ENCODE peak calls at places on chromosomes 1 and 21, in nine cellular contexts. V is NCI-H2081, U is mucosa of gallbladder, J is ACHN, E is HFFc6, S is neural crest cell, D is NCI-H1105 treated with DMSO at 0.1 percent for 48 hours, I is WTC11, H is KG1. T is an unnamed sample.

GRCh38 chr1:218656301-218657037 is 311.3 kb downstream of the TGFB2 start:
- DNase-seq in V (no peak), U (no peak), J (no peak), E (no peak), S (no peak), D (no peak), I (no peak), H (no peak), T (no peak)

GRCh38 chr1:22749919-22750670 is 39.5 kb downstream of the EPHB2 start:
- DNase-seq in V (peak), U (peak), J (peak), E (peak), S (no peak), D (no peak), I (no peak), H (peak), T (peak)

GRCh38 chr1:10903421-10903820 is 107.0 kb upstream of the CASZ1 start:
- DNase-seq in V (no peak), U (no peak), J (no peak), E (no peak), S (no peak), D (no peak), I (no peak), H (no peak), T (no peak)

GRCh38 chr1:12674358-12674757 is 30.5 kb downstream of the AADACL4 start:
- DNase-seq in V (no peak), U (no peak), J (no peak), E (no peak), S (no peak), D (no peak), I (no peak), H (no peak), T (no peak)

GRCh38 chr1:183821309-183822080 is 16.6 kb downstream of the RGL1 start:
- DNase-seq in V (no peak), U (no peak), J (no peak), E (peak), S (no peak), D (no peak), I (no peak), H (no peak), T (no peak)

GRCh38 chr1:85599638-85600037 is 19.1 kb downstream of the CCN1 start:
- DNase-seq in V (no peak), U (no peak), J (no peak), E (no peak), S (no peak), D (no peak), I (no peak), H (no peak), T (no peak)

GRCh38 chr1:181089017-181089776 is 697 bp downstream of the IER5 start:
- DNase-seq in V (peak), U (no peak), J (no peak), E (no peak), S (peak), D (no peak), I (no peak), H (no peak), T (peak)

GRCh38 chr1:85573348-85573747 is 7.2 kb upstream of the CCN1 start:
- DNase-seq in V (no peak), U (no peak), J (no peak), E (no peak), S (no peak), D (no peak), I (no peak), H (no peak), T (no peak)

GRCh38 chr1:1221887-1222574 is 8.1 kb upstream of the TNFRSF4 start:
- DNase-seq in V (no peak), U (no peak), J (no peak), E (no peak), S (no peak), D (no peak), I (no peak), H (no peak), T (no peak)

GRCh38 chr1:87688136-87688535 is 359.5 kb downstream of the LMO4 start:
- DNase-seq in V (no peak), U (no peak), J (no peak), E (no peak), S (no peak), D (no peak), I (no peak), H (no peak), T (no peak)

GRCh38 chr1:18380288-18380687 is 100.4 kb upstream of the KLHDC7A start:
- DNase-seq in V (no peak), U (no peak), J (no peak), E (no peak), S (no peak), D (no peak), I (no peak), H (no peak), T (no peak)

GRCh38 chr1:237279629-237280028 is 237.6 kb downstream of the RYR2 start:
- DNase-seq in V (no peak), U (no peak), J (no peak), E (no peak), S (no peak), D (no peak), I (no peak), H (no peak), T (no peak)

GRCh38 chr21:33348728-33349127 is 24.0 kb downstream of the IFNAR1 start:
- DNase-seq in V (no peak), U (no peak), J (no peak), E (no peak), S (no peak), D (no peak), I (no peak), H (no peak), T (no peak)

GRCh38 chr21:32426592-32427051 is 14.1 kb downstream of the EVA1C start:
- DNase-seq in V (no peak), U (no peak), J (no peak), E (no peak), S (no peak), D (no peak), I (no peak), H (no peak), T (no peak)

GRCh38 chr1:171805395-171806115 is 24.1 kb downstream of the METTL13 start:
- DNase-seq in V (no peak), U (no peak), J (no peak), E (no peak), S (no peak), D (no peak), I (no peak), H (no peak), T (no peak)

GRCh38 chr21:39951183-39952101 is 84.2 kb downstream of the PCP4 start:
- DNase-seq in V (no peak), U (no peak), J (no peak), E (no peak), S (no peak), D (no peak), I (no peak), H (no peak), T (no peak)

GRCh38 chr1:160954158-160955104 is at the start of gene ITLN2:
- DNase-seq in V (peak), U (no peak), J (peak), E (peak), S (peak), D (no peak), I (peak), H (peak), T (peak)

GRCh38 chr1:172135923-172136610 is 284.4 kb upstream of the C1orf105 start:
- DNase-seq in V (no peak), U (no peak), J (no peak), E (peak), S (no peak), D (no peak), I (no peak), H (no peak), T (no peak)

GRCh38 chr1:156833598-156833997 is 16.9 kb upstream of the SH2D2A start:
- DNase-seq in V (peak), U (no peak), J (no peak), E (no peak), S (no peak), D (no peak), I (no peak), H (no peak), T (no peak)

GRCh38 chr21:39863111-39863510 is 4.1 kb upstream of the PCP4 start:
- DNase-seq in V (peak), U (peak), J (peak), E (no peak), S (no peak), D (peak), I (no peak), H (no peak), T (no peak)

GRCh38 chr1:218510153-218510772 is 165.1 kb downstream of the TGFB2 start:
- DNase-seq in V (no peak), U (no peak), J (no peak), E (no peak), S (no peak), D (no peak), I (no peak), H (no peak), T (no peak)

GRCh38 chr1:206581571-206581981 is 30.7 kb downstream of the EIF2D start:
- DNase-seq in V (peak), U (peak), J (no peak), E (no peak), S (no peak), D (no peak), I (no peak), H (no peak), T (no peak)

GRCh38 chr1:113946112-113946511 is 17.0 kb downstream of the HIPK1 start:
- DNase-seq in V (no peak), U (no peak), J (no peak), E (no peak), S (no peak), D (no peak), I (no peak), H (no peak), T (no peak)

GRCh38 chr1:23619299-23620188 is 60.2 kb upstream of the ID3 start:
- DNase-seq in V (peak), U (peak), J (no peak), E (no peak), S (no peak), D (no peak), I (peak), H (no peak), T (peak)

GRCh38 chr1:96329121-96329520 is 392.5 kb upstream of the PTBP2 start:
- DNase-seq in V (no peak), U (no peak), J (no peak), E (no peak), S (no peak), D (no peak), I (no peak), H (no peak), T (no peak)

GRCh38 chr1:162670928-162671663 is 38.8 kb downstream of the DDR2 start:
- DNase-seq in V (no peak), U (no peak), J (no peak), E (peak), S (no peak), D (no peak), I (no peak), H (no peak), T (no peak)

GRCh38 chr1:91383461-91383860 is 21.2 kb downstream of the HFM1 start:
- DNase-seq in V (no peak), U (no peak), J (no peak), E (no peak), S (no peak), D (no peak), I (no peak), H (no peak), T (no peak)

GRCh38 chr1:95686217-95686616 is 452.2 kb downstream of the RWDD3 start:
- DNase-seq in V (no peak), U (no peak), J (no peak), E (no peak), S (no peak), D (no peak), I (no peak), H (no peak), T (no peak)

GRCh38 chr1:109977657-109978378 is 6.7 kb upstream of the AHCYL1 start:
- DNase-seq in V (no peak), U (no peak), J (no peak), E (no peak), S (no peak), D (no peak), I (no peak), H (no peak), T (no peak)

GRCh38 chr21:30306821-30307330 is 13.2 kb downstream of the KRTAP26-1 start:
- DNase-seq in V (peak), U (no peak), J (no peak), E (no peak), S (no peak), D (no peak), I (no peak), H (no peak), T (no peak)

GRCh38 chr1:205018381-205018780 is 24.6 kb upstream of the CNTN2 start:
- DNase-seq in V (no peak), U (no peak), J (no peak), E (no peak), S (no peak), D (no peak), I (no peak), H (no peak), T (no peak)

GRCh38 chr1:245971711-245972085 is 535.4 kb downstream of the SMYD3 start:
- DNase-seq in V (no peak), U (no peak), J (no peak), E (peak), S (no peak), D (no peak), I (no peak), H (no peak), T (no peak)

GRCh38 chr21:29639366-29640232 is 300.2 kb downstream of the GRIK1 start:
- DNase-seq in V (no peak), U (no peak), J (no peak), E (no peak), S (no peak), D (no peak), I (no peak), H (no peak), T (no peak)

GRCh38 chr1:244654284-244655038 is 1.5 kb downstream of the DESI2 start:
- DNase-seq in V (no peak), U (no peak), J (peak), E (peak), S (no peak), D (peak), I (no peak), H (no peak), T (no peak)

GRCh38 chr1:108692724-108693655 is 880 bp downstream of the PRPF38B start:
- DNase-seq in V (peak), U (peak), J (peak), E (peak), S (no peak), D (peak), I (no peak), H (no peak), T (peak)

GRCh38 chr1:17874231-17874630 is 119.1 kb downstream of the ACTL8 start:
- DNase-seq in V (no peak), U (no peak), J (peak), E (peak), S (no peak), D (no peak), I (no peak), H (no peak), T (no peak)

GRCh38 chr1:168734271-168734670 is 5.3 kb upstream of the DPT start:
- DNase-seq in V (no peak), U (peak), J (no peak), E (no peak), S (no peak), D (no peak), I (no peak), H (no peak), T (no peak)

GRCh38 chr1:26752519-26752918 is 35.2 kb upstream of the PIGV start:
- DNase-seq in V (no peak), U (no peak), J (no peak), E (no peak), S (no peak), D (no peak), I (no peak), H (no peak), T (no peak)

GRCh38 chr1:28173980-28174297 is 2.6 kb downstream of the PTAFR start:
- DNase-seq in V (no peak), U (no peak), J (no peak), E (no peak), S (no peak), D (no peak), I (no peak), H (no peak), T (no peak)